ENCODE peak calls at places on chromosome 16, in nine cellular contexts. E, Q, S, D, K, X, F, M and V are unnamed samples.

GRCh38 chr16:20818929-20819585 is 12.7 kb downstream of the REXO5 start:
- DNase-seq in M (no peak), K (no peak), S (no peak), X (no peak), Q (no peak), F (no peak), D (no peak), E (no peak), V (no peak)

GRCh38 chr16:3021449-3022207 is 1.5 kb downstream of the TNFRSF12A start:
- DNase-seq in X (peak), E (peak), M (peak), S (peak), F (peak), D (peak), K (peak), Q (peak), V (no peak)

GRCh38 chr16:58455750-58456149 is 44.2 kb upstream of the NDRG4 start:
- DNase-seq in K (no peak), F (no peak), D (no peak), Q (no peak), S (no peak), M (no peak), X (no peak), E (no peak), V (no peak)

GRCh38 chr16:19771040-19771439 is 53.0 kb downstream of the IQCK start:
- DNase-seq in S (no peak), K (no peak), Q (no peak), M (no peak), X (no peak), E (no peak), D (no peak), F (no peak), V (no peak)

GRCh38 chr16:85810097-85810741 is 10.7 kb downstream of the COX4I1 start:
- DNase-seq in M (no peak), X (no peak), Q (no peak), S (no peak), E (no peak), K (no peak), F (no peak), D (no peak), V (no peak)

GRCh38 chr16:89491238-89491869 is 993 bp upstream of the ANKRD11 start:
- DNase-seq in X (peak), F (no peak), M (no peak), Q (no peak), K (no peak), D (peak), E (no peak), S (no peak), V (no peak)

GRCh38 chr16:14307059-14307531 is 236.0 kb downstream of the MRTFB start:
- DNase-seq in K (no peak), X (no peak), D (peak), M (no peak), Q (no peak), F (no peak), S (no peak), E (no peak), V (no peak)

GRCh38 chr16:5196204-5196603 is 98.6 kb upstream of the EEF2KMT start:
- DNase-seq in D (no peak), E (no peak), Q (no peak), S (no peak), X (no peak), K (no peak), F (no peak), M (no peak), V (no peak)

GRCh38 chr16:81688182-81688581 is 90.9 kb upstream of the PLCG2 start:
- DNase-seq in X (no peak), Q (no peak), D (no peak), M (no peak), K (no peak), E (no peak), F (no peak), S (no peak), V (no peak)

GRCh38 chr16:48003226-48003907 is 152.4 kb downstream of the ABCC12 start:
- DNase-seq in M (no peak), K (no peak), S (no peak), E (peak), Q (no peak), X (no peak), F (no peak), D (peak), V (no peak)

GRCh38 chr16:67421030-67421429 is 4.8 kb upstream of the ZDHHC1 start:
- DNase-seq in S (no peak), F (no peak), Q (no peak), E (no peak), X (no peak), M (no peak), D (peak), K (no peak), V (no peak)

GRCh38 chr16:52624891-52625290 is 77.9 kb upstream of the TOX3 start:
- DNase-seq in S (no peak), F (no peak), D (no peak), E (no peak), K (no peak), M (no peak), Q (no peak), X (no peak), V (no peak)

GRCh38 chr16:3738128-3738527 is 20.8 kb upstream of the TRAP1 start:
- DNase-seq in F (no peak), D (no peak), S (no peak), X (no peak), Q (no peak), E (no peak), M (no peak), K (no peak), V (no peak)

GRCh38 chr16:85003076-85003475 is 8.3 kb downstream of the ZDHHC7 start:
- DNase-seq in D (peak), Q (no peak), E (no peak), K (no peak), M (no peak), X (no peak), S (no peak), F (no peak), V (no peak)

GRCh38 chr16:15466131-15466530 is 31.7 kb downstream of the BMERB1 start:
- DNase-seq in E (no peak), X (no peak), S (no peak), Q (no peak), M (no peak), F (no peak), K (no peak), D (no peak), V (no peak)

GRCh38 chr16:57682809-57683318 is 11.7 kb upstream of the DRC7 start:
- DNase-seq in K (no peak), X (no peak), Q (no peak), D (no peak), M (no peak), S (no peak), F (no peak), E (no peak), V (no peak)

GRCh38 chr16:539901-540530 is 12.5 kb downstream of the CAPN15 start:
- DNase-seq in S (no peak), F (no peak), M (no peak), K (no peak), D (no peak), X (peak), Q (no peak), E (no peak), V (no peak)

GRCh38 chr16:89378947-89379771 is 111.2 kb downstream of the ANKRD11 start:
- DNase-seq in Q (no peak), F (no peak), D (no peak), M (no peak), K (no peak), E (peak), X (no peak), S (no peak), V (no peak)

GRCh38 chr16:51577621-51578303 is 426.7 kb upstream of the SALL1 start:
- DNase-seq in K (no peak), F (no peak), X (no peak), S (no peak), Q (no peak), E (peak), D (peak), M (peak), V (no peak)

GRCh38 chr16:67932462-67932840 is 789 bp upstream of the CTRL start:
- DNase-seq in X (no peak), E (no peak), K (no peak), F (no peak), S (no peak), M (no peak), Q (no peak), D (no peak), V (no peak)

GRCh38 chr16:12435730-12436129 is 368.0 kb downstream of the CPPED1 start:
- DNase-seq in M (no peak), X (no peak), E (no peak), Q (no peak), K (no peak), D (peak), S (no peak), F (no peak), V (no peak)

GRCh38 chr16:56351481-56351880 is 73.9 kb downstream of the AMFR start:
- DNase-seq in E (no peak), X (no peak), F (no peak), S (no peak), K (no peak), M (no peak), D (no peak), Q (no peak), V (no peak)

GRCh38 chr16:88999457-89000206 is 22.6 kb upstream of the CBFA2T3 start:
- DNase-seq in K (no peak), Q (no peak), S (no peak), D (peak), F (no peak), E (no peak), X (no peak), M (no peak), V (no peak)

GRCh38 chr16:80947708-80948615 is 58.7 kb downstream of the CMC2 start:
- DNase-seq in F (no peak), X (peak), D (no peak), S (no peak), E (no peak), K (no peak), Q (no peak), M (no peak), V (no peak)

GRCh38 chr16:13994239-13995106 is 74.5 kb downstream of the ERCC4 start:
- DNase-seq in S (no peak), E (no peak), M (no peak), D (no peak), F (no peak), Q (no peak), X (no peak), K (no peak), V (no peak)

GRCh38 chr16:49859139-49859947 is 3.4 kb upstream of the ZNF423 start:
- DNase-seq in S (peak), K (peak), F (no peak), X (peak), Q (no peak), E (peak), D (peak), M (no peak), V (no peak)
- TF ChIP-seq CTCF in S (no peak), K (no peak), F (no peak), X (no peak), Q (no peak), E (no peak), D (no peak), M (no peak), V (no peak)

DNA sequence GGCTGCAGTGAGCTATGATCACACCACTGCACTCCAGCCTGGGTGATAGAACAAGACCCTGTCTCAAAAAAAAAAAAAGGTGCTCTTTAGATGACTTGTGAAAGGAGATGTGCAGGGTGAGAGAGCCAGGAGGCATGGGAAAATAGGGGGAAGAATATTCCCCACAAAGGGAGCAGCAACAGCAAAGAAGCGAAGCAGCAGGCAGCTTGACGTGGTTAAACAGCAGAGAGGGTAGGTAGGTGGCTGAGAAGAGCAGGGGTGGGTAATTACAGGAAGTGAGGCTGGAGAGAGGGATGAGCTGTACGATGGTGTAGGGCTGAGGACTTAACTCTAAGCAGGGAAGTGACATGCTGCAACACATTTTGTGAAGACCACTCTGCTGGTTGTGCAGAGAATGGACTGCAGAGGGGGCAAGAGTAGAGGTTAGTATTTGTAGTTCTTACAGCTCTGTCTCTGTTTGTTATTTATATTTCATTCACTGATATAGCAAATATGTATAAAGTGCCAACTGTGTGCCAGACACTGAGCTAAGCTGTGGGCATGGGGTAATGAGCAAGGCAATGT is 1.6 kb downstream of the HEATR3 start:
- DNase-seq in S (no peak), K (no peak), F (no peak), M (peak), D (peak), E (peak), X (peak), Q (peak), V (no peak)
- TF ChIP-seq CTCF in S (peak), K (no peak), F (peak), M (peak), D (peak), E (peak), X (peak), Q (peak), V (peak)

GRCh38 chr16:75096730-75097129 is 19.9 kb downstream of the LDHD start:
- DNase-seq in E (no peak), S (no peak), K (peak), F (no peak), X (no peak), Q (peak), D (peak), M (peak), V (no peak)

GRCh38 chr16:75097191-75097761 is 19.3 kb downstream of the LDHD start:
- DNase-seq in S (no peak), D (no peak), F (no peak), X (no peak), E (no peak), Q (no peak), K (no peak), M (no peak), V (no peak)

GRCh38 chr16:75093598-75094540 is 22.7 kb downstream of the LDHD start:
- DNase-seq in E (no peak), F (no peak), D (no peak), K (no peak), Q (no peak), X (no peak), S (no peak), M (no peak), V (no peak)

GRCh38 chr16:75095637-75096036 is 20.9 kb downstream of the LDHD start:
- DNase-seq in D (no peak), Q (no peak), M (no peak), K (no peak), F (no peak), E (no peak), S (no peak), X (no peak), V (no peak)

DNA sequence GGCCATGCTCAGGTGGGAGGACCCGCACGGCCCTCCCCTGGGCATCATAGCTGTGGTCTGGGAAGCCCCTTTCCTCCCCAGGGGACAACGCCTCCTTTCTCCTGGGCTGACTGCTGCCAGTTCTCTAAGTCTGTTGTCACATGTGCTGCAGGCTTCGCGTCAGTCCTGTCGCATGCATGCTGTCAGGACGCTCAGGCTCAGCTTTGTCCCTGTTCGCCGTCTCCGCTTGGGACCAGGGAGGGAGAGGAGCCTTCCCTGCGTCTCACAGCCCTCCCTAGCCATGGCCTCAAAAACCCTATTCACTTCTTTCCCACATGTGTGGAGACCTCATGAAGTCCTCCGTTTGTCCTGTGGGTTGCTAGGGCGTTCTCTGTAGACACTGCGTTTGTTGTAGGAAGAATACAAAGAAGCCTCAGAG is 21.4 kb downstream of the LDHD start:
- DNase-seq in S (no peak), Q (no peak), K (no peak), M (no peak), D (no peak), X (no peak), F (no peak), E (no peak), V (no peak)
- TF ChIP-seq CTCF in S (no peak), Q (no peak), K (no peak), M (no peak), D (peak), X (no peak), F (no peak), E (no peak), V (no peak)

GRCh38 chr16:1920727-1921155 is 2.5 kb upstream of the HS3ST6 start:
- DNase-seq in K (peak), E (peak), Q (no peak), M (peak), S (no peak), D (peak), F (no peak), X (peak), V (no peak)

GRCh38 chr16:1922357-1922756 is 4.1 kb upstream of the HS3ST6 start:
- DNase-seq in M (no peak), X (no peak), Q (no peak), E (no peak), S (no peak), D (no peak), K (no peak), F (no peak), V (no peak)

GRCh38 chr16:1924095-1924494 is 5.9 kb upstream of the HS3ST6 start:
- DNase-seq in K (no peak), Q (no peak), D (no peak), S (no peak), X (no peak), M (no peak), E (no peak), F (no peak), V (no peak)

GRCh38 chr16:1926223-1926718 is 8.1 kb upstream of the HS3ST6 start:
- DNase-seq in D (no peak), Q (no peak), K (no peak), E (no peak), M (no peak), S (no peak), X (no peak), F (no peak), V (no peak)

GRCh38 chr16:1923299-1924034 is 5.3 kb upstream of the HS3ST6 start:
- DNase-seq in Q (peak), M (peak), F (peak), D (peak), E (peak), S (no peak), K (no peak), X (peak), V (no peak)
- TF ChIP-seq CTCF in Q (peak), M (peak), F (peak), D (peak), E (peak), S (no peak), K (no peak), X (peak), V (peak)

GRCh38 chr16:55035956-55036355 is 105.3 kb downstream of the IRX5 start:
- DNase-seq in X (no peak), D (no peak), K (no peak), E (no peak), Q (no peak), S (no peak), F (no peak), M (no peak), V (no peak)

GRCh38 chr16:55033225-55034156 is 102.8 kb downstream of the IRX5 start:
- DNase-seq in K (no peak), E (no peak), S (no peak), F (no peak), X (no peak), Q (no peak), M (no peak), D (no peak), V (no peak)

GRCh38 chr16:55036371-55036821 is 105.7 kb downstream of the IRX5 start:
- DNase-seq in E (no peak), S (no peak), F (no peak), X (no peak), D (no peak), M (no peak), Q (no peak), K (no peak), V (no peak)

GRCh38 chr16:55037051-55037450 is 106.4 kb downstream of the IRX5 start:
- DNase-seq in M (no peak), F (no peak), X (no peak), E (no peak), D (no peak), K (no peak), S (no peak), Q (no peak), V (no peak)

GRCh38 chr16:55035037-55035436 is 104.4 kb downstream of the IRX5 start:
- DNase-seq in D (peak), Q (peak), E (peak), K (peak), X (peak), S (no peak), M (peak), F (no peak), V (no peak)
- TF ChIP-seq CTCF in D (peak), Q (peak), E (peak), K (peak), X (peak), S (peak), M (peak), F (peak), V (peak)

GRCh38 chr16:8634991-8635736 is 13.7 kb downstream of the METTL22 start:
- DNase-seq in M (peak), Q (no peak), K (no peak), D (peak), S (no peak), E (peak), F (no peak), X (peak), V (no peak)
- TF ChIP-seq CTCF in M (peak), Q (peak), K (no peak), D (peak), S (no peak), E (peak), F (peak), X (peak), V (peak)

GRCh38 chr16:75244225-75244792 is 7.1 kb downstream of the BCAR1 start:
- DNase-seq in X (peak), E (no peak), K (peak), D (no peak), F (no peak), Q (no peak), S (no peak), M (peak), V (no peak)
- TF ChIP-seq CTCF in X (no peak), E (no peak), K (no peak), D (peak), F (no peak), Q (peak), S (no peak), M (no peak), V (no peak)

GRCh38 chr16:71637398-71637797 is 11.4 kb downstream of the MARVELD3 start:
- DNase-seq in E (no peak), F (peak), S (no peak), D (peak), K (no peak), M (no peak), X (peak), Q (no peak), V (no peak)
- TF ChIP-seq CTCF in E (no peak), F (no peak), S (no peak), D (no peak), K (no peak), M (no peak), X (no peak), Q (no peak), V (no peak)

GRCh38 chr16:75591001-75591852 is 25.0 kb downstream of the GABARAPL2 start:
- DNase-seq in K (peak), X (peak), M (no peak), D (peak), E (no peak), F (peak), Q (no peak), S (peak), V (no peak)
- TF ChIP-seq CTCF in K (no peak), X (no peak), M (no peak), D (peak), E (no peak), F (peak), Q (no peak), S (no peak), V (no peak)